ENCODE peak calls at places on chromosomes 1 and 21, in ten cellular contexts. C is stimulated activated CD8-positive, alpha-beta memory T cell treated with anti-CD3 and anti-CD28 coated beads, Interleukin-12 subunit alpha, Interleukin-12 subunit beta, amount 100 ng/mL, for 4 hours; W is H9; U is ascending aorta; R is fibroblast of pulmonary artery; K is effector memory CD8-positive, alpha-beta T cell; N is RCC 7860; A is GM04504; Z is stimulated activated CD4-positive, alpha-beta T cell treated with anti-CD3 and anti-CD28 coated beads, Interleukin-1b, Interleukin-23, amount 100 ng/mL, for 24 hours; Q is NCI-H2171. G is an unnamed sample.

GRCh38 chr1:5751171-5751556 is 241.1 kb downstream of the NPHP4 start:
- DNase-seq in C (no peak), W (no peak), U (no peak), R (no peak), K (no peak), N (no peak), A (no peak), Z (no peak), Q (no peak), G (no peak)

GRCh38 chr1:9607352-9607751 is 18.6 kb downstream of the TMEM201 start:
- DNase-seq in C (no peak), W (no peak), U (no peak), R (no peak), K (no peak), N (no peak), A (no peak), Z (no peak), Q (no peak), G (no peak)

GRCh38 chr1:23567996-23568607 is 8.8 kb upstream of the ID3 start:
- DNase-seq in C (no peak), W (peak), U (no peak), R (no peak), K (no peak), N (no peak), A (no peak), Z (no peak), Q (no peak), G (no peak)

GRCh38 chr1:116565222-116565621 is 5.6 kb downstream of the CD58 start:
- DNase-seq in C (no peak), W (no peak), U (no peak), R (no peak), K (no peak), N (no peak), A (no peak), Z (no peak), Q (no peak), G (no peak)

GRCh38 chr1:7808253-7808844 is 24.3 kb downstream of the PER3 start:
- DNase-seq in C (no peak), W (no peak), U (no peak), R (peak), K (no peak), N (peak), A (no peak), Z (no peak), Q (peak), G (no peak)

GRCh38 chr1:165053273-165053835 is 303.2 kb downstream of the LMX1A start:
- DNase-seq in C (no peak), W (no peak), U (no peak), R (no peak), K (no peak), N (no peak), A (no peak), Z (no peak), Q (no peak), G (no peak)

GRCh38 chr21:41283211-41283818 is 33.3 kb upstream of the FAM3B start:
- DNase-seq in C (no peak), W (peak), U (peak), R (peak), K (peak), N (peak), A (peak), Z (peak), Q (peak), G (peak)

GRCh38 chr1:207020016-207020708 is 12.4 kb downstream of the C1orf116 start:
- DNase-seq in C (no peak), W (no peak), U (no peak), R (no peak), K (no peak), N (no peak), A (no peak), Z (no peak), Q (no peak), G (no peak)

GRCh38 chr1:221856188-221857093 is 114.6 kb upstream of the DUSP10 start:
- DNase-seq in C (no peak), W (no peak), U (no peak), R (peak), K (no peak), N (peak), A (no peak), Z (no peak), Q (no peak), G (no peak)

GRCh38 chr1:209900734-209901133 is 37.3 kb upstream of the SYT14 start:
- DNase-seq in C (no peak), W (no peak), U (no peak), R (peak), K (no peak), N (peak), A (peak), Z (no peak), Q (no peak), G (no peak)

GRCh38 chr1:231694081-231694443 is 67.5 kb downstream of the DISC1 start:
- DNase-seq in C (no peak), W (no peak), U (no peak), R (no peak), K (no peak), N (no peak), A (no peak), Z (no peak), Q (peak), G (no peak)

GRCh38 chr1:76669146-76669545 is 198.1 kb upstream of the ST6GALNAC5 start:
- DNase-seq in C (no peak), W (no peak), U (no peak), R (no peak), K (no peak), N (no peak), A (no peak), Z (no peak), Q (no peak), G (no peak)

GRCh38 chr1:44043176-44044070 is 12.2 kb upstream of the SLC6A9 start:
- DNase-seq in C (no peak), W (no peak), U (no peak), R (no peak), K (no peak), N (no peak), A (no peak), Z (no peak), Q (no peak), G (no peak)

GRCh38 chr21:35084869-35085268 is 35.8 kb upstream of the RUNX1 start:
- DNase-seq in C (no peak), W (no peak), U (no peak), R (peak), K (no peak), N (peak), A (peak), Z (no peak), Q (no peak), G (no peak)

GRCh38 chr1:165414620-165415019 is 30.3 kb downstream of the RXRG start:
- DNase-seq in C (no peak), W (no peak), U (no peak), R (no peak), K (no peak), N (no peak), A (no peak), Z (no peak), Q (no peak), G (no peak)

GRCh38 chr1:24567792-24568388 is 12.0 kb downstream of the NCMAP start:
- DNase-seq in C (no peak), W (no peak), U (no peak), R (no peak), K (no peak), N (no peak), A (no peak), Z (no peak), Q (no peak), G (no peak)

GRCh38 chr1:117268926-117269378 is 58.2 kb upstream of the VTCN1 start:
- DNase-seq in C (no peak), W (peak), U (no peak), R (no peak), K (no peak), N (no peak), A (no peak), Z (no peak), Q (no peak), G (no peak)